ENCODE peak calls at places on chromosomes 3 and 15, in eight cellular contexts. O, B, P, Q, Y, T, Z and K are unnamed samples. For H3K27me3, the result is how much of the 10 kb centered on the place peaks cover.

GRCh38 chr3:31166249-31166885 is 271.9 kb upstream of the GADL1 start:
- DNase-seq in O (no peak), B (peak), P (peak), Q (no peak), Y (no peak), T (no peak), Z (no peak), K (no peak)

GRCh38 chr15:23687143-23687470 is at the start of gene NDN:
- DNase-seq in O (no peak), B (peak), P (no peak), Q (peak), Y (peak), T (peak), Z (no peak), K (peak)

GRCh38 chr3:41580274-41580959 is 381.1 kb downstream of the CTNNB1 start:
- DNase-seq in O (no peak), B (peak), P (no peak), Q (no peak), Y (no peak), T (no peak), Z (no peak), K (no peak)

GRCh38 chr15:79452244-79453051 is 20.3 kb downstream of the MINAR1 start:
- DNase-seq in O (no peak), B (no peak), P (no peak), Q (no peak), Y (no peak), T (no peak), Z (no peak), K (no peak)

GRCh38 chr3:72663429-72663828 is 184.8 kb downstream of the SHQ1 start:
- DNase-seq in O (no peak), B (no peak), P (peak), Q (no peak), Y (no peak), T (no peak), Z (no peak), K (no peak)

GRCh38 chr3:101203411-101203810 is 117.0 kb downstream of the IMPG2 start:
- DNase-seq in O (no peak), B (no peak), P (peak), Q (no peak), Y (no peak), T (no peak), Z (no peak), K (no peak)

GRCh38 chr15:51229907-51230328 is 108.5 kb downstream of the CYP19A1 start:
- DNase-seq in O (no peak), B (peak), P (peak), Q (no peak), Y (no peak), T (peak), Z (no peak), K (no peak)

GRCh38 chr3:185971579-185971978 is 33.8 kb upstream of the TRA2B start:
- DNase-seq in O (no peak), B (no peak), P (no peak), Q (no peak), Y (no peak), T (no peak), Z (no peak), K (no peak)

GRCh38 chr15:75068748-75069147 is 45.4 kb downstream of the PPCDC start:
- DNase-seq in O (no peak), B (no peak), P (no peak), Q (no peak), Y (no peak), T (no peak), Z (no peak), K (no peak)

GRCh38 chr3:140056047-140056446 is 121.1 kb downstream of the CLSTN2 start:
- DNase-seq in O (no peak), B (no peak), P (no peak), Q (no peak), Y (no peak), T (no peak), Z (no peak), K (no peak)

GRCh38 chr15:39586387-39587171 is 5.7 kb downstream of the THBS1 start:
- DNase-seq in O (no peak), B (no peak), P (peak), Q (no peak), Y (no peak), T (no peak), Z (no peak), K (no peak)

GRCh38 chr3:114829786-114830185 is 317.3 kb downstream of the ZBTB20 start:
- DNase-seq in O (no peak), B (no peak), P (no peak), Q (no peak), Y (no peak), T (no peak), Z (no peak), K (no peak)

GRCh38 chr3:173862701-173863100 is 465.2 kb downstream of the NLGN1 start:
- DNase-seq in O (no peak), B (no peak), P (no peak), Q (no peak), Y (no peak), T (no peak), Z (no peak), K (no peak)

GRCh38 chr15:61112231-61112630 is 116.9 kb downstream of the RORA start:
- DNase-seq in O (no peak), B (peak), P (no peak), Q (no peak), Y (no peak), T (no peak), Z (no peak), K (no peak)

GRCh38 chr3:182172534-182172933 is 460.8 kb downstream of the SOX2 start:
- DNase-seq in O (no peak), B (peak), P (no peak), Q (no peak), Y (no peak), T (no peak), Z (no peak), K (no peak)

GRCh38 chr3:72044231-72044935 is 259.4 kb upstream of the PROK2 start:
- DNase-seq in O (no peak), B (no peak), P (no peak), Q (no peak), Y (no peak), T (no peak), Z (no peak), K (no peak)

GRCh38 chr3:39154323-39155021 is 1.1 kb upstream of the CSRNP1 start:
- DNase-seq in O (no peak), B (peak), P (no peak), Q (no peak), Y (peak), T (no peak), Z (no peak), K (no peak)

GRCh38 chr3:155805204-155805801 is 775 bp downstream of the C3orf33 start:
- DNase-seq in O (no peak), B (peak), P (peak), Q (peak), Y (peak), T (peak), Z (no peak), K (no peak)

GRCh38 chr3:78974181-78974770 is 793.5 kb downstream of the ROBO1 start:
- DNase-seq in O (no peak), B (no peak), P (no peak), Q (no peak), Y (no peak), T (no peak), Z (no peak), K (no peak)

GRCh38 chr15:47987461-47987860 is 133.3 kb upstream of the SLC24A5 start:
- DNase-seq in O (no peak), B (no peak), P (no peak), Q (no peak), Y (no peak), T (no peak), Z (no peak), K (no peak)

GRCh38 chr3:183291511-183292031 is 38.5 kb downstream of the B3GNT5 start:
- DNase-seq in O (no peak), B (no peak), P (peak), Q (no peak), Y (no peak), T (no peak), Z (no peak), K (no peak)

GRCh38 chr15:66650433-66650832 is 51.6 kb upstream of the SMAD6 start:
- DNase-seq in O (no peak), B (no peak), P (no peak), Q (peak), Y (no peak), T (peak), Z (no peak), K (no peak)

GRCh38 chr3:6351752-6352151 is 509.2 kb upstream of the GRM7 start:
- DNase-seq in O (no peak), B (no peak), P (no peak), Q (no peak), Y (no peak), T (no peak), Z (no peak), K (no peak)

GRCh38 chr15:48637639-48638038 is 7.9 kb downstream of the FBN1 start:
- DNase-seq in O (no peak), B (no peak), P (no peak), Q (no peak), Y (no peak), T (no peak), Z (no peak), K (no peak)

DNA sequence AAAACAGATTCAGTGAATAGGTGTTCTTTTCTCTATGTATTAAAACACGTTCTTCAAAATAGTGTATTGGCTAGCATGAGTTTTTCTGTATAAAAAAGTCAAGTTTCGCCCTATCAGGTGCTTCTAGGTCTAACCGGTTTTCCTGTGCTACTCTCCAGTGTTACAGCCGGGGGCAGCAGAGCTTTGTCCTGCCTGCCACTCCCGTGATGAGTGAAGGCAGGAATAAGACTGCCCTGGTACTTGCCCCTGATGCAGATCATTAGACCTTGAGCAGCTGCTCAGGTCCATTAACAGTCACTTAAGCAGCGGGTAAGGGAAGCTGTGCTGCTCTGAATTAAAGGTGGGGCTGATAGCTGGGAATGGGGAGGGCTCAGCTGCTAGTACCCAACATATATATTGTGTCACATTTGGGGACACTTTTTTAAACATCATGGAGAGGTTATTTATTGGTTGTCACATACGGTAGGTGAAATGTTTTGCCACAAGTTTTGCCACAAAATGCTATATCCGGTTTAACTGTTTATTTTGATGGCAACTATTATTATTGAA is 1.3 kb upstream of the UNC13C start:
- DNase-seq in O (no peak), B (peak), P (peak), Q (peak), Y (no peak), T (no peak), Z (no peak), K (peak)
- TF ChIP-seq CTCF in O (no peak), B (peak), P (peak), Q (no peak), Y (no peak), T (no peak), Z (no peak), K (peak)

GRCh38 chr3:34202975-34203374 is 404.5 kb downstream of the PDCD6IP start:
- DNase-seq in O (no peak), B (no peak), P (no peak), Q (no peak), Y (no peak), T (no peak), Z (no peak), K (no peak)
- H3K27me3 ChIP-seq in O (under half), B (under half), P (under half), Q (under half), Y (under half), T (under half), Z (under half), K (under half)

GRCh38 chr3:8657804-8658311 is 13.3 kb upstream of the SSUH2 start:
- DNase-seq in O (no peak), B (no peak), P (peak), Q (no peak), Y (no peak), T (no peak), Z (no peak), K (no peak)
- H3K27ac ChIP-seq in O (no peak), B (no peak), P (peak), Q (peak), Y (no peak), T (peak), Z (no peak), K (no peak)

GRCh38 chr3:43693594-43693993 is 2.9 kb downstream of the ABHD5 start:
- DNase-seq in O (no peak), B (no peak), P (no peak), Q (no peak), Y (no peak), T (no peak), Z (no peak), K (no peak)

GRCh38 chr3:43690400-43691119 is at the start of gene ABHD5:
- DNase-seq in O (peak), B (peak), P (peak), Q (peak), Y (peak), T (peak), Z (peak), K (peak)

GRCh38 chr3:43691120-43692002 is 623 bp downstream of the ABHD5 start:
- DNase-seq in O (peak), B (peak), P (peak), Q (peak), Y (peak), T (peak), Z (peak), K (peak)

GRCh38 chr3:43692085-43692484 is 1.3 kb downstream of the ABHD5 start:
- DNase-seq in O (no peak), B (no peak), P (no peak), Q (no peak), Y (no peak), T (no peak), Z (no peak), K (no peak)

DNA sequence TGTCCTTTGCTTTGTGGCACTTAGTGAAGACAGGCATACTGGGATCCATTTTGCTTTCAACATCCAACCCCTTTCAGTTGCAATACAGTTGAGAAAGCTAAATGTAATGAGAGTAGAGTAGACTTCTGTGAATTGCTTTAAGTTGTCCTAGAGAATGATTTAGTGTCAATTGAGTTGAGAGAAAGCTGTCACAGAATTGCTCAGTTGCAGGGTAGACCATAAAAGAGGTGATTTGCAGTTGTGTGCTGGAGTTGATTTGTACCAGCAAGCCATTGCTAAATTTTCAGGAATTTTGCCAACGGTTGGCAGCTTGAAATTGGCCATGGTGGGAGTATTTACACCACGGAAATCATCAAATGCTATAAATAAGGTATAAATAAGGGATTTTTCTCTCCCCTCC is 2.2 kb downstream of the ABHD5 start:
- DNase-seq in O (no peak), B (no peak), P (no peak), Q (no peak), Y (no peak), T (no peak), Z (no peak), K (no peak)
- TF ChIP-seq CTCF in O (no peak), B (no peak), P (no peak), Q (no peak), Y (no peak), T (no peak), Z (no peak), K (no peak)